ENCODE peak calls at places on chromosome 2, in four cellular contexts. N is K562, Z is HepG2, A is WTC11. P is an unnamed sample.

GRCh38 chr2:173355132-173355865 is 627 bp downstream of the CDCA7 start:
- DNase-seq in A (peak; percentile 63), Z (peak; percentile 18), N (peak; percentile 69), P (peak; percentile 48)

GRCh38 chr2:120390381-120391055 is 44.6 kb downstream of the INHBB start:
- DNase-seq in A (no peak), N (no peak), Z (no peak), P (no peak)

GRCh38 chr2:120100627-120101026 is 87.8 kb downstream of the EPB41L5 start:
- DNase-seq in A (no peak), N (no peak), Z (no peak), P (no peak)

GRCh38 chr2:16508061-16508851 is 157.4 kb downstream of the CYRIA start:
- DNase-seq in A (peak; percentile 73), Z (peak; percentile 21), N (peak; percentile 45), P (peak; percentile 62)

GRCh38 chr2:223725494-223725893 is 111.9 kb downstream of the AP1S3 start:
- DNase-seq in A (peak; percentile 67), N (peak; percentile 41), Z (peak; percentile 80), P (peak; percentile 59)

GRCh38 chr2:233156001-233156400 is 95.5 kb upstream of the ATG16L1 start:
- DNase-seq in A (no peak), Z (no peak), N (no peak), P (no peak)

GRCh38 chr2:219766658-219767057 is 139.2 kb downstream of the SLC4A3 start:
- DNase-seq in N (no peak), A (no peak), Z (no peak), P (no peak)

GRCh38 chr2:240983996-240984498 is 14.4 kb upstream of the SNED1 start:
- DNase-seq in Z (no peak), N (no peak), A (peak; percentile 10), P (no peak)

GRCh38 chr2:15941483-15941853 is 1.1 kb downstream of the MYCN start:
- DNase-seq in A (peak; percentile 79), N (no peak), Z (no peak), P (peak; percentile 22)

GRCh38 chr2:239694487-239694886 is 293.7 kb upstream of the HDAC4 start:
- DNase-seq in Z (no peak), N (no peak), A (no peak), P (no peak)

GRCh38 chr2:241268716-241269445 is 46.6 kb downstream of the HDLBP start:
- DNase-seq in A (no peak), Z (no peak), N (no peak), P (no peak)

GRCh38 chr2:174603280-174603679 is 5.7 kb upstream of the WIPF1 start:
- DNase-seq in N (no peak), Z (peak; percentile 38), A (peak; percentile 28), P (peak; percentile 37)

GRCh38 chr2:27041708-27042107 is 8.9 kb downstream of the TMEM214 start:
- DNase-seq in N (no peak), Z (no peak), A (no peak), P (no peak)

GRCh38 chr2:28025116-28025515 is 134.6 kb downstream of the BABAM2 start:
- DNase-seq in N (no peak), Z (no peak), A (no peak), P (no peak)

GRCh38 chr2:232117413-232117812 is 155.9 kb downstream of the DIS3L2 start:
- DNase-seq in A (peak; percentile 19), Z (peak; percentile 72), N (no peak), P (no peak)

GRCh38 chr2:196480653-196481322 is 158.7 kb upstream of the CCDC150 start:
- DNase-seq in Z (no peak), A (no peak), N (no peak), P (no peak)

GRCh38 chr2:222613715-222614331 is 42.1 kb downstream of the FARSB start:
- DNase-seq in A (no peak), N (peak; percentile 12), Z (peak; percentile 54), P (peak; percentile 69)

GRCh38 chr2:133097666-133098065 is 427.7 kb upstream of the LYPD1 start:
- DNase-seq in N (no peak), Z (no peak), A (no peak), P (no peak)

GRCh38 chr2:68251855-68252406 is 401 bp downstream of the PPP3R1 start:
- DNase-seq in N (peak; percentile 72), A (peak; percentile 40), Z (no peak), P (peak; percentile 21)

GRCh38 chr2:13485256-13485655 is 768.5 kb downstream of the TRIB2 start:
- DNase-seq in N (no peak), A (no peak), Z (no peak), P (no peak)

GRCh38 chr2:31384771-31385276 is 29.7 kb downstream of the XDH start:
- DNase-seq in A (no peak), N (no peak), Z (no peak), P (no peak)

GRCh38 chr2:41722668-41723369 is 325.0 kb upstream of the PKDCC start:
- DNase-seq in N (no peak), A (no peak), Z (no peak), P (no peak)

GRCh38 chr2:191832668-191833067 is 14.2 kb downstream of the CAVIN2 start:
- DNase-seq in N (no peak), Z (no peak), A (no peak), P (no peak)

GRCh38 chr2:58131191-58132011 is 84.8 kb downstream of the VRK2 start:
- DNase-seq in A (no peak), Z (peak; percentile 15), N (no peak), P (no peak)

GRCh38 chr2:114688241-114688640 is 245.8 kb downstream of the DPP10 start:
- DNase-seq in N (no peak), Z (no peak), A (no peak), P (no peak)

GRCh38 chr2:96413067-96413722 is 77.6 kb downstream of the NCAPH start:
- DNase-seq in N (no peak), Z (peak; percentile 46), A (no peak), P (no peak)

GRCh38 chr2:88765154-88765948 is 73.9 kb downstream of the RPIA start:
- DNase-seq in A (peak; percentile 71), N (no peak), Z (no peak), P (no peak)

GRCh38 chr2:209602259-209602658 is 169.4 kb upstream of the UNC80 start:
- DNase-seq in N (no peak), A (no peak), Z (no peak), P (no peak)

GRCh38 chr2:48566582-48566981 is 36.6 kb downstream of the STON1 start:
- DNase-seq in A (peak; percentile 14), N (no peak), Z (peak; percentile 29), P (peak; percentile 19)

GRCh38 chr2:128369626-128370467 is 51.2 kb upstream of the HS6ST1 start:
- DNase-seq in Z (no peak), A (no peak), N (no peak), P (no peak)

GRCh38 chr2:133434962-133435668 is 133.1 kb downstream of the NCKAP5 start:
- DNase-seq in A (no peak), Z (no peak), N (no peak), P (peak; percentile 43)

GRCh38 chr2:237244976-237245646 is 159.4 kb downstream of the COPS8 start:
- DNase-seq in N (no peak), A (no peak), Z (no peak), P (no peak)
- TF ChIP-seq ELF4 in N (no peak), A (no peak), Z (no peak), P (no peak)

GRCh38 chr2:190514676-190515075 is 19.8 kb downstream of the NEMP2 start:
- DNase-seq in A (no peak), Z (no peak), N (no peak), P (no peak)

GRCh38 chr2:190507135-190507534 is 27.4 kb downstream of the NEMP2 start:
- DNase-seq in A (no peak), Z (no peak), N (no peak), P (no peak)

GRCh38 chr2:190512539-190513095 is 21.9 kb downstream of the NEMP2 start:
- DNase-seq in N (no peak), Z (no peak), A (no peak), P (no peak)

GRCh38 chr2:190513877-190514276 is 20.6 kb downstream of the NEMP2 start:
- DNase-seq in Z (no peak), N (no peak), A (no peak), P (no peak)

GRCh38 chr2:190511104-190511503 is 23.4 kb downstream of the NEMP2 start:
- DNase-seq in N (no peak), A (no peak), Z (peak; percentile 54), P (peak; percentile 33)
- TF ChIP-seq ELF4 in N (no peak), A (no peak), Z (no peak), P (no peak)

DNA sequence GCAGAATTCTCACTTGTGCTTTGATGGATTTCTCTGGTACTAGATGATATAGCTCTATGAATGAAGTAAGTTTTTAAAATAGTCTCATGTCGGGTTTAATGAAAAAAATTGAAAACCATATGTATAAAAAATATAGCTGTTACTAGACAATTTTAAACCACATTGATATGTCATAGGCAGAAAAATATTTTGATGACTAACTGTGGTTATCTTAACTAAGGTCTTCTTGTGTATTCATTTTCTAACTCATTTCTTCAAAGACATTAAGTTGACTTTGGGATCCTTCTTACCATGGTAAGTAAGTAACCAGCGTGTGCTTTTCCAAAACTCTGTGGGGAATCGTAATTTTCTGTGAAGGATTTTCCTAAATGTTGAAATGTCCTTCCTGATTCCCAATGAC is 160.9 kb upstream of the COL3A1 start:
- DNase-seq in A (no peak), N (no peak), Z (no peak), P (no peak)
- TF ChIP-seq ELF4 in A (no peak), N (no peak), Z (no peak), P (no peak)

DNA sequence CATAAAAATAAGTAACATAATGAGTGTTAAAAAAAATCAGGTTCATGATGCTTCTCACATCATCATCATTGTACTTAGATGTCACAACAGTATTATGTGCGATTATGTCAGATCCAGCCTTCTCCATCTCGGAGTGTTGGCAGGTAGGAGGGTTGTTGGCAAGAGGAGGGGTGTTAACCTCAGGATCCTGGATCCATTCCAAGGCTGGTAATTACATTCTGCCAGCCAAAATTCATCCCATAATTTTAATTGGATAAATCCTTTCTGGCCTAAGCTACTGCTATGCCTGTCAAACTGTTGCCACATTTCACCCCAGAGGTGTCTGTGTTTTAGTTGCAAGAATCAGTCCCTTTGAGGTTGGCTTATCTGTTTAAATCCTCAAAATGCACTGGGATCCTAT is 894 bp upstream of the FTCDNL1 start:
- DNase-seq in N (no peak), A (no peak), Z (no peak), P (no peak)
- TF ChIP-seq ELF4 in N (no peak), A (no peak), Z (no peak), P (no peak)

GRCh38 chr2:156486175-156486574 is 50.0 kb downstream of the GPD2 start:
- DNase-seq in Z (no peak), N (no peak), A (no peak), P (no peak)
- TF ChIP-seq ELF4 in Z (no peak), N (no peak), A (no peak), P (no peak)

GRCh38 chr2:101872480-101872879 is 119.3 kb upstream of the IL1R2 start:
- DNase-seq in Z (no peak), N (no peak), A (no peak), P (no peak)
- TF ChIP-seq ELF4 in Z (no peak), N (no peak), A (no peak), P (no peak)

GRCh38 chr2:33532146-33532545 is 55.7 kb downstream of the RASGRP3 start:
- DNase-seq in Z (no peak), N (no peak), A (no peak), P (no peak)

GRCh38 chr2:33530614-33531344 is 54.3 kb downstream of the RASGRP3 start:
- DNase-seq in A (no peak), N (no peak), Z (no peak), P (no peak)

GRCh38 chr2:33532966-33533365 is 56.5 kb downstream of the RASGRP3 start:
- DNase-seq in Z (no peak), N (no peak), A (no peak), P (no peak)

GRCh38 chr2:33529771-33530481 is 53.5 kb downstream of the RASGRP3 start:
- DNase-seq in N (peak; percentile 20), A (no peak), Z (no peak), P (no peak)

GRCh38 chr2:33531345-33532059 is 55.1 kb downstream of the RASGRP3 start:
- DNase-seq in N (no peak), A (no peak), Z (no peak), P (no peak)
- TF ChIP-seq ELF4 in N (no peak), A (no peak), Z (no peak), P (no peak)

P was measured in HEK293T.